ENCODE peak calls at places on chromosomes 1 and 21, in six cellular contexts. N is IMR-90, D is neuronal stem cell, P is H1, O is trophoblast cell, X is mesenchymal stem cell. I is an unnamed sample.

GRCh38 chr21:42237577-42237976 is 18.6 kb downstream of the ABCG1 start:
- DNase-seq in N (no peak), D (no peak), P (no peak), O (no peak), X (no peak), I (no peak)

GRCh38 chr1:229227298-229227919 is 43.5 kb upstream of the RAB4A start:
- DNase-seq in N (peak; percentile 61), D (peak; percentile 72), P (peak; percentile 95), O (peak; percentile 87), X (peak; percentile 72), I (peak; percentile 92)

GRCh38 chr1:81287681-81288080 is 513.1 kb upstream of the ADGRL2 start:
- DNase-seq in N (no peak), D (no peak), P (no peak), O (no peak), X (no peak), I (no peak)

GRCh38 chr21:36209626-36210171 is 53.1 kb downstream of the DOP1B start:
- DNase-seq in N (peak; percentile 82), D (peak; percentile 32), P (peak; percentile 70), O (peak; percentile 69), X (peak; percentile 34), I (peak; percentile 78)

GRCh38 chr21:28885853-28886177 is 106.9 kb downstream of the LTN1 start:
- DNase-seq in N (no peak), D (no peak), P (no peak), O (no peak), X (no peak), I (no peak)

GRCh38 chr1:32466761-32467160 is 1.9 kb downstream of the ZBTB8B start:
- DNase-seq in N (no peak), D (no peak), P (no peak), O (no peak), X (no peak), I (no peak)

GRCh38 chr1:201138311-201138840 is 11.4 kb upstream of the ASCL5 start:
- DNase-seq in N (no peak), D (no peak), P (no peak), O (no peak), X (no peak), I (no peak)

GRCh38 chr1:43058545-43059360 is 100.1 kb upstream of the SLC2A1 start:
- DNase-seq in N (peak; percentile 68), D (no peak), P (no peak), O (no peak), X (peak; percentile 57), I (peak; percentile 49)

GRCh38 chr1:204197068-204197467 is 777 bp upstream of the KISS1 start:
- DNase-seq in N (no peak), D (no peak), P (no peak), O (no peak), X (no peak), I (no peak)

GRCh38 chr1:51063121-51063520 is 38.9 kb upstream of the C1orf185 start:
- DNase-seq in N (peak; percentile 81), D (no peak), P (no peak), O (no peak), X (peak; percentile 84), I (no peak)

GRCh38 chr1:38677311-38677710 is 182.3 kb downstream of the RRAGC start:
- DNase-seq in N (no peak), D (no peak), P (no peak), O (no peak), X (no peak), I (peak; percentile 8)

GRCh38 chr21:45482899-45483821 is 59.1 kb downstream of the SLC19A1 start:
- DNase-seq in N (no peak), D (no peak), P (no peak), O (no peak), X (no peak), I (no peak)

GRCh38 chr1:107486365-107486764 is 345.5 kb downstream of the NTNG1 start:
- DNase-seq in N (no peak), D (no peak), P (no peak), O (no peak), X (no peak), I (no peak)

GRCh38 chr1:7888248-7889010 is 35.6 kb upstream of the UTS2 start:
- DNase-seq in N (peak; percentile 56), D (no peak), P (no peak), O (no peak), X (peak; percentile 11), I (no peak)

GRCh38 chr1:91876040-91876470 is 9.9 kb downstream of the TGFBR3 start:
- DNase-seq in N (no peak), D (no peak), P (no peak), O (no peak), X (no peak), I (no peak)

GRCh38 chr1:3237994-3238704 is 169.1 kb downstream of the PRDM16 start:
- DNase-seq in N (no peak), D (no peak), P (no peak), O (no peak), X (no peak), I (no peak)

GRCh38 chr1:9838946-9839345 is 15.2 kb upstream of the CLSTN1 start:
- DNase-seq in N (no peak), D (no peak), P (no peak), O (no peak), X (no peak), I (no peak)

GRCh38 chr1:79848316-79848715 is 841.8 kb upstream of the ADGRL4 start:
- DNase-seq in N (peak; percentile 10), D (no peak), P (no peak), O (peak; percentile 1), X (no peak), I (no peak)

GRCh38 chr21:46543306-46543705 is 61.6 kb downstream of the S100B start:
- DNase-seq in N (no peak), D (no peak), P (no peak), O (no peak), X (no peak), I (no peak)

GRCh38 chr21:43209575-43210453 is 41.0 kb downstream of the CRYAA start:
- DNase-seq in N (peak; percentile 81), D (no peak), P (no peak), O (no peak), X (peak; percentile 94), I (peak; percentile 21)

GRCh38 chr1:156692958-156693857 is 12.2 kb downstream of the CRABP2 start:
- DNase-seq in N (no peak), D (peak; percentile 81), P (peak; percentile 96), O (no peak), X (no peak), I (peak; percentile 98)

GRCh38 chr1:178552856-178553255 is 39.9 kb downstream of the TEX35 start:
- DNase-seq in N (no peak), D (no peak), P (no peak), O (no peak), X (no peak), I (no peak)

GRCh38 chr1:30325085-30325935 is 398.1 kb downstream of the MATN1 start:
- DNase-seq in N (no peak), D (no peak), P (peak; percentile 22), O (no peak), X (no peak), I (no peak)

GRCh38 chr1:108560143-108560429 is 186 bp downstream of the EEIG2 start:
- DNase-seq in N (no peak), D (no peak), P (no peak), O (no peak), X (no peak), I (no peak)

GRCh38 chr1:218851601-218852000 is 322.1 kb upstream of the LYPLAL1 start:
- DNase-seq in N (peak; percentile 72), D (no peak), P (no peak), O (no peak), X (no peak), I (no peak)

GRCh38 chr1:215749423-215749822 is 182.3 kb downstream of the KCTD3 start:
- DNase-seq in N (peak; percentile 90), D (no peak), P (no peak), O (peak; percentile 10), X (peak; percentile 80), I (no peak)

GRCh38 chr1:179882253-179883039 is at the start of gene TOR1AIP1:
- DNase-seq in N (peak; percentile 97), D (peak; percentile 97), P (peak; percentile 95), O (peak; percentile 96), X (peak; percentile 98), I (peak; percentile 98)
- H4K8ac ChIP-seq in N (peak within 1 kb of the TSS; percentile 72), D (peak within 1 kb of the TSS; percentile 53), P (peak within 1 kb of the TSS; percentile 99), O (peak within 1 kb of the TSS; percentile 87), X (peak within 1 kb of the TSS; percentile 100), I (no peak within 1 kb of the TSS)

DNA sequence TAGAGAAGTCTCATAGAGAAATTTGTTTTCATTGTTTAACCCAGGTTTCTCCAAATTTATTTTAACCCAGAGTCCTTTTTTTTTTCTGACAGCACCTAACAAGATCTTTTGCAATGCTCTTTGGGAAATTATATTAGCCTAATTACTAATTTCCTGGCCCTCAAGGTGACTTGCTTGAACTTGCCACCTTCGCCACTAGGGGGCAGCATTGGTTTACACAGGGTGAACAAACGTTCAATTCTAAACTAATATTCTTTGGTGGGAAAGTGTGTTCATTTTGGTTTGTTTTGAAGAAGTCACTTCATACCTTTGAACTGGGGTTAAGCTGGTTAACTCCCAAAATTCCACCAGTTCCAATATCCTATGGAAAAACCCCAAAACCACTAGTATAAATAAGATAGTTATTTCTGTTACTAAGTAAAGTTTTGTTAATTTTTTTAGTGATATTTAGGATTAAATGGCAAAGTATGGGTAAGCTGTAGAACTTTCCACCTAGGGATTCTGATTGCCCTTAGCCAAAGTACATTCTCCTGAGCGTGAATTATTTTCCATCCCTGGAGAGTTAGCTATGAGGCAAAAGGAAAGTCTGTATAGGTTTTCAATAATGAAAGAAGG is 13.0 kb downstream of the CCDC190 start:
- DNase-seq in N (peak; percentile 78), D (peak; percentile 67), P (peak; percentile 91), O (peak; percentile 47), X (peak; percentile 68), I (peak; percentile 66)
- H2AFZ ChIP-seq in N (no peak overlapping the region), D (no peak overlapping the region), P (no peak overlapping the region), O (no peak overlapping the region), X (no peak overlapping the region), I (no peak overlapping the region)

GRCh38 chr1:162682013-162682419 is 49.8 kb downstream of the DDR2 start:
- DNase-seq in N (no peak), D (no peak), P (no peak), O (no peak), X (no peak), I (no peak)

GRCh38 chr1:162678439-162678838 is 46.2 kb downstream of the DDR2 start:
- DNase-seq in N (peak; percentile 89), D (no peak), P (no peak), O (no peak), X (peak; percentile 50), I (no peak)

GRCh38 chr1:162679298-162679697 is 47.0 kb downstream of the DDR2 start:
- DNase-seq in N (no peak), D (no peak), P (no peak), O (no peak), X (no peak), I (no peak)

GRCh38 chr1:162680419-162681126 is 48.3 kb downstream of the DDR2 start:
- DNase-seq in N (no peak), D (no peak), P (no peak), O (no peak), X (no peak), I (no peak)

DNA sequence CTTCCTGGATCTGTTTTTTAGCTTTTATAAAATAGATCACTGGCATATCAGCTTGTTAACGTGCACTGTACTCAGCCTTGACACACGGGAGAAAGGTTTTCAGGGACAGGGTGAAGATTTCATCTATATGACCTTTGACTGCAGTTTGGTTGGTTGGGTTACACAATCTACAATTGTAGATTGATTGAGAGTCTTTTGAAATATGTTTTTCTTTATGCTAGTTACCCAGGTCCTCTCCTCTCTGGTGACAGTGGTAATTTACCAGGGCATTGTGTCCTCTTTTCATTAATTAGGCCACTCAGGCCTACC is 48.8 kb downstream of the DDR2 start:
- DNase-seq in N (no peak), D (no peak), P (no peak), O (no peak), X (no peak), I (no peak)
- H4K8ac ChIP-seq in N (no peak overlapping the region), D (no peak overlapping the region), P (no peak overlapping the region), O (no peak overlapping the region), X (no peak overlapping the region), I (no peak overlapping the region)

GRCh38 chr1:26693557-26694184 is 2.1 kb upstream of the ARID1A start:
- DNase-seq in N (no peak), D (peak; percentile 38), P (no peak), O (no peak), X (peak; percentile 46), I (no peak)
- H2AFZ ChIP-seq in N (peak overlapping the region; percentile 47), D (peak overlapping the region; percentile 83), P (no peak overlapping the region), O (no peak overlapping the region), X (no peak overlapping the region), I (no peak overlapping the region)